ENCODE peak calls at places on chromosomes 11 and 22, in ten cellular contexts. K is nephron progenitor cell; S is LoVo; A is SK-MEL-5; E is CD8-positive, alpha-beta T cell; G is cardiac fibroblast; I is HTR-8/SVneo; H is HS-27A; Z is stimulated activated CD8-positive, alpha-beta memory T cell treated with anti-CD3 and anti-CD28 coated beads, Interleukin-15, amount 100 ng/mL, for 24 hours; F is lower leg skin. X is an unnamed sample.

GRCh38 chr11:120648706-120649250 is 137.2 kb downstream of the GRIK4 start:
- DNase-seq in K (no peak), S (no peak), A (no peak), E (no peak), G (no peak), I (no peak), H (no peak), Z (no peak), F (no peak), X (no peak)

GRCh38 chr22:37126882-37127281 is 17.4 kb upstream of the TMPRSS6 start:
- DNase-seq in K (peak; percentile 38), S (no peak), A (no peak), E (peak; percentile 38), G (no peak), I (no peak), H (no peak), Z (no peak), F (no peak), X (no peak)

GRCh38 chr11:83583953-83584352 is 297.8 kb upstream of the CCDC90B start:
- DNase-seq in K (no peak), S (no peak), A (no peak), E (no peak), G (peak; percentile 76), I (no peak), H (no peak), Z (no peak), F (no peak), X (peak; percentile 55)

GRCh38 chr11:41868606-41869005 is 409.2 kb upstream of the LRRC4C start:
- DNase-seq in K (no peak), S (no peak), A (no peak), E (no peak), G (no peak), I (no peak), H (no peak), Z (no peak), F (no peak), X (no peak)

GRCh38 chr11:93519179-93519578 is 24.0 kb downstream of the SMCO4 start:
- DNase-seq in K (no peak), S (no peak), A (no peak), E (no peak), G (no peak), I (no peak), H (no peak), Z (no peak), F (no peak), X (no peak)

GRCh38 chr22:23910496-23911190 is 16.5 kb downstream of the MIF start:
- DNase-seq in K (no peak), S (no peak), A (no peak), E (no peak), G (no peak), I (no peak), H (no peak), Z (no peak), F (peak; percentile 39), X (no peak)

GRCh38 chr22:20520093-20520511 is 12.7 kb downstream of the MED15 start:
- DNase-seq in K (no peak), S (no peak), A (peak; percentile 100), E (peak; percentile 30), G (peak; percentile 71), I (no peak), H (no peak), Z (no peak), F (no peak), X (no peak)

GRCh38 chr11:120900642-120901041 is 123.3 kb upstream of the TBCEL start:
- DNase-seq in K (peak; percentile 39), S (no peak), A (no peak), E (no peak), G (no peak), I (no peak), H (no peak), Z (no peak), F (no peak), X (no peak)

GRCh38 chr11:68816917-68817419 is 24.7 kb downstream of the CPT1A start:
- DNase-seq in K (no peak), S (no peak), A (no peak), E (peak; percentile 15), G (no peak), I (no peak), H (no peak), Z (no peak), F (no peak), X (no peak)

GRCh38 chr22:39820266-39820665 is 73.3 kb downstream of the ENTHD1 start:
- DNase-seq in K (no peak), S (peak; percentile 11), A (no peak), E (no peak), G (peak; percentile 52), I (peak; percentile 35), H (peak; percentile 49), Z (no peak), F (no peak), X (peak; percentile 13)